ENCODE peak calls at places on chromosomes 4 and X, in nine cellular contexts. A, M, X, Z, I, U, Y, B and H are unnamed samples.

GRCh38 chr4:125728568-125728967 is 413.8 kb downstream of the FAT4 start:
- DNase-seq in A (no peak), M (no peak), X (peak), Z (no peak), I (no peak), U (peak), Y (peak), B (no peak), H (no peak)

GRCh38 chrX:133654801-133655200 is 239.5 kb upstream of the GPC4 start:
- DNase-seq in A (no peak), M (no peak), X (peak), Z (no peak), I (no peak), U (no peak), Y (no peak), B (no peak), H (no peak)

GRCh38 chr4:182454440-182455013 is 211.3 kb downstream of the TENM3 start:
- DNase-seq in A (no peak), M (no peak), X (peak), Z (no peak), I (no peak), U (peak), Y (no peak), B (no peak), H (no peak)

GRCh38 chr4:114209589-114209988 is 230.1 kb upstream of the ARSJ start:
- DNase-seq in A (no peak), M (no peak), X (no peak), Z (no peak), I (no peak), U (no peak), Y (no peak), B (no peak), H (no peak)

GRCh38 chr4:130393246-130394041 is 1297.5 kb downstream of the C4orf33 start:
- DNase-seq in A (no peak), M (no peak), X (peak), Z (no peak), I (no peak), U (no peak), Y (no peak), B (no peak), H (no peak)

GRCh38 chr4:187849556-187850245 is 145.9 kb upstream of the ZFP42 start:
- DNase-seq in A (no peak), M (no peak), X (no peak), Z (no peak), I (no peak), U (no peak), Y (no peak), B (no peak), H (no peak)

GRCh38 chr4:55124337-55125076 is 888 bp downstream of the KDR start:
- DNase-seq in A (no peak), M (no peak), X (no peak), Z (no peak), I (no peak), U (no peak), Y (no peak), B (no peak), H (no peak)

GRCh38 chr4:15088394-15089041 is 86.2 kb downstream of the CPEB2 start:
- DNase-seq in A (no peak), M (no peak), X (no peak), Z (no peak), I (no peak), U (no peak), Y (no peak), B (no peak), H (no peak)

GRCh38 chrX:73668779-73669178 is 105.8 kb downstream of the CHIC1 start:
- DNase-seq in A (no peak), M (no peak), X (no peak), Z (no peak), I (no peak), U (no peak), Y (no peak), B (no peak), H (no peak)

GRCh38 chr4:87633239-87633638 is 16.8 kb upstream of the DMP1 start:
- DNase-seq in A (no peak), M (no peak), X (peak), Z (no peak), I (no peak), U (peak), Y (no peak), B (no peak), H (no peak)

GRCh38 chr4:147732516-147733193 is 767 bp downstream of the ARHGAP10 start:
- DNase-seq in A (peak), M (no peak), X (peak), Z (no peak), I (no peak), U (no peak), Y (peak), B (no peak), H (peak)

GRCh38 chr4:112119358-112119783 is 25.9 kb upstream of the FAM241A start:
- DNase-seq in A (no peak), M (no peak), X (no peak), Z (no peak), I (no peak), U (no peak), Y (no peak), B (no peak), H (peak)

GRCh38 chr4:183631577-183632198 is 27.3 kb downstream of the RWDD4 start:
- DNase-seq in A (no peak), M (no peak), X (no peak), Z (no peak), I (no peak), U (no peak), Y (no peak), B (no peak), H (no peak)

GRCh38 chrX:95290455-95290854 is 1394.2 kb upstream of the DIAPH2 start:
- DNase-seq in A (no peak), M (no peak), X (no peak), Z (no peak), I (no peak), U (no peak), Y (no peak), B (no peak), H (no peak)

GRCh38 chr4:47213971-47214370 is 182.6 kb downstream of the GABRB1 start:
- DNase-seq in A (no peak), M (no peak), X (peak), Z (no peak), I (no peak), U (peak), Y (no peak), B (no peak), H (no peak)

GRCh38 chr4:150149381-150149780 is 71.1 kb downstream of the DCLK2 start:
- DNase-seq in A (no peak), M (no peak), X (no peak), Z (no peak), I (no peak), U (peak), Y (no peak), B (no peak), H (no peak)

GRCh38 chrX:21745756-21746155 is 12.2 kb downstream of the SMPX start:
- DNase-seq in A (peak), M (peak), X (peak), Z (no peak), I (peak), U (no peak), Y (peak), B (peak), H (peak)

GRCh38 chr4:7708981-7709380 is 230.7 kb downstream of the AFAP1 start:
- DNase-seq in A (no peak), M (no peak), X (no peak), Z (no peak), I (no peak), U (no peak), Y (no peak), B (no peak), H (no peak)

GRCh38 chr4:153318696-153319320 is 25.7 kb upstream of the MND1 start:
- DNase-seq in A (no peak), M (peak), X (peak), Z (no peak), I (no peak), U (no peak), Y (peak), B (peak), H (peak)

GRCh38 chr4:159222158-159222557 is 119.3 kb downstream of the RAPGEF2 start:
- DNase-seq in A (no peak), M (no peak), X (no peak), Z (no peak), I (no peak), U (no peak), Y (no peak), B (no peak), H (no peak)

GRCh38 chr4:59412739-59413138 is 1787.4 kb upstream of the ADGRL3 start:
- DNase-seq in A (no peak), M (no peak), X (no peak), Z (no peak), I (no peak), U (no peak), Y (no peak), B (no peak), H (no peak)

GRCh38 chrX:150869450-150869849 is 29.0 kb downstream of the CD99L2 start:
- DNase-seq in A (no peak), M (no peak), X (no peak), Z (no peak), I (no peak), U (no peak), Y (no peak), B (no peak), H (peak)

GRCh38 chr4:86368433-86368832 is 8.6 kb upstream of the MAPK10 start:
- DNase-seq in A (no peak), M (no peak), X (no peak), Z (no peak), I (no peak), U (no peak), Y (no peak), B (no peak), H (no peak)

GRCh38 chrX:123392921-123393320 is 208.8 kb downstream of the GRIA3 start:
- DNase-seq in A (no peak), M (no peak), X (no peak), Z (no peak), I (no peak), U (no peak), Y (no peak), B (no peak), H (no peak)

GRCh38 chr4:56086073-56086521 is 137.4 kb downstream of the CEP135 start:
- DNase-seq in A (no peak), M (peak), X (no peak), Z (no peak), I (no peak), U (no peak), Y (no peak), B (no peak), H (no peak)

GRCh38 chr4:98452091-98452490 is 190.9 kb downstream of the RAP1GDS1 start:
- DNase-seq in A (no peak), M (no peak), X (peak), Z (no peak), I (no peak), U (no peak), Y (no peak), B (no peak), H (no peak)

GRCh38 chr4:8847764-8848163 is 23.9 kb downstream of the HMX1 start:
- DNase-seq in A (no peak), M (no peak), X (no peak), Z (peak), I (peak), U (no peak), Y (no peak), B (no peak), H (no peak)

GRCh38 chrX:20374866-20375530 is 108.3 kb upstream of the RPS6KA3 start:
- DNase-seq in A (no peak), M (peak), X (no peak), Z (no peak), I (no peak), U (no peak), Y (no peak), B (peak), H (peak)

GRCh38 chr4:2081540-2081939 is 22.4 kb downstream of the NAT8L start:
- DNase-seq in A (peak), M (no peak), X (no peak), Z (no peak), I (no peak), U (no peak), Y (no peak), B (no peak), H (no peak)

GRCh38 chr4:159105761-159106243 is 2.9 kb downstream of the RAPGEF2 start:
- DNase-seq in A (no peak), M (peak), X (peak), Z (no peak), I (peak), U (no peak), Y (no peak), B (no peak), H (peak)

GRCh38 chr4:86955888-86956451 is 21.2 kb downstream of the AFF1 start:
- DNase-seq in A (no peak), M (no peak), X (no peak), Z (no peak), I (no peak), U (no peak), Y (no peak), B (no peak), H (no peak)

GRCh38 chr4:88949605-88950004 is 107.4 kb downstream of the FAM13A start:
- DNase-seq in A (no peak), M (no peak), X (no peak), Z (no peak), I (no peak), U (no peak), Y (no peak), B (no peak), H (no peak)

GRCh38 chr4:185580699-185581098 is 45.4 kb upstream of the PDLIM3 start:
- DNase-seq in A (no peak), M (no peak), X (peak), Z (no peak), I (no peak), U (no peak), Y (no peak), B (no peak), H (no peak)

GRCh38 chr4:48653217-48654014 is 126.7 kb downstream of the FRYL start:
- DNase-seq in A (no peak), M (peak), X (peak), Z (no peak), I (peak), U (peak), Y (no peak), B (no peak), H (no peak)

GRCh38 chr4:77176606-77177005 is 19.6 kb downstream of the CCNG2 start:
- DNase-seq in A (no peak), M (no peak), X (no peak), Z (no peak), I (no peak), U (no peak), Y (no peak), B (no peak), H (no peak)

GRCh38 chr4:89064848-89065247 is 7.9 kb upstream of the FAM13A start:
- DNase-seq in A (no peak), M (no peak), X (no peak), Z (no peak), I (no peak), U (no peak), Y (no peak), B (no peak), H (no peak)

GRCh38 chr4:5974321-5974720 is 43.9 kb downstream of the C4orf50 start:
- DNase-seq in A (no peak), M (no peak), X (no peak), Z (peak), I (peak), U (no peak), Y (no peak), B (no peak), H (no peak)

GRCh38 chr4:38868055-38868965 is 704 bp downstream of the FAM114A1 start:
- DNase-seq in A (peak), M (no peak), X (peak), Z (no peak), I (peak), U (no peak), Y (no peak), B (no peak), H (no peak)

GRCh38 chr4:64781737-64782326 is 372.6 kb upstream of the TECRL start:
- DNase-seq in A (no peak), M (peak), X (peak), Z (no peak), I (no peak), U (no peak), Y (no peak), B (peak), H (peak)

GRCh38 chr4:10983274-10983673 is 298.7 kb upstream of the CLNK start:
- DNase-seq in A (no peak), M (no peak), X (no peak), Z (no peak), I (no peak), U (no peak), Y (no peak), B (peak), H (peak)

DNA sequence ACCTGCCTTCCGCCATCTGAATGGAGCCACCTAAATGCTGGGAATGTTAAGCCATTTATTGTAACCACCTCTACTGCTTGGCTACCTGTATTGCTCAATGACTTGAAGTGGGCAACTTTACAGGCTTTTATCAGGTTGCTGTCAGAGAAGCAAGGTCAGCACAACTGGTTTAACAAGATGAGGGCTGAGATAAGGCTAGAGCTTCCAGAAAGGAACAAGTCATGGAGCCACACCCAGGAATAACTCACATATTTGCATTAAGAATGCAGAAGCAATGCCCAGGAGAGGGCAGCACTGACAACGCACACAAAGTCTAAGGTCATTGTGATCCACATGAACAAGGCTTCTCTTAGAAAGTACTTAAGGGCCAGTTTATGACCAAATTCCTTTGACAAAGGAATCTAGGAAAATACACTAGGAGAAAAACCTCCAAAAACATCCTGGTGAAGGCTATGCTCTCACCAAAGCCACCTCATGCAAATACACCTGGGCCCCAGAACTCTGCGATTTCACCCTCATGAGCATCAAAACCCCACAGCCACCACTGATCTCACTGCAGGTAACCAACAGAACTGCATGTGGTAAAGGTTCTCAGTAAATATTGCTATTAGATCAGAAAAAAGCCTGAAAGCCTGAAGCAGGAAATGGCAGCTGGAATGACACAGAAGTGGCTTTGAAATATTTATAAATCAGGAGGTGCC is 15.0 kb upstream of the STS start:
- DNase-seq in A (peak), M (peak), X (peak), Z (no peak), I (no peak), U (peak), Y (peak), B (peak), H (peak)
- TF ChIP-seq CTCF in A (peak), M (peak), X (peak), Z (peak), I (no peak), U (peak), Y (peak), B (peak), H (peak)

GRCh38 chr4:61202100-61202637 is 2.0 kb downstream of the ADGRL3 start:
- DNase-seq in A (peak), M (no peak), X (no peak), Z (no peak), I (peak), U (no peak), Y (no peak), B (no peak), H (no peak)

GRCh38 chr4:61202638-61203495 is 2.7 kb downstream of the ADGRL3 start:
- DNase-seq in A (no peak), M (no peak), X (no peak), Z (no peak), I (no peak), U (no peak), Y (no peak), B (no peak), H (no peak)

GRCh38 chr4:61200195-61200990 is at the start of gene ADGRL3:
- DNase-seq in A (peak), M (no peak), X (peak), Z (no peak), I (peak), U (no peak), Y (no peak), B (no peak), H (no peak)

GRCh38 chr4:61200991-61201526 is 933 bp downstream of the ADGRL3 start:
- DNase-seq in A (peak), M (no peak), X (no peak), Z (no peak), I (peak), U (no peak), Y (no peak), B (no peak), H (no peak)

DNA sequence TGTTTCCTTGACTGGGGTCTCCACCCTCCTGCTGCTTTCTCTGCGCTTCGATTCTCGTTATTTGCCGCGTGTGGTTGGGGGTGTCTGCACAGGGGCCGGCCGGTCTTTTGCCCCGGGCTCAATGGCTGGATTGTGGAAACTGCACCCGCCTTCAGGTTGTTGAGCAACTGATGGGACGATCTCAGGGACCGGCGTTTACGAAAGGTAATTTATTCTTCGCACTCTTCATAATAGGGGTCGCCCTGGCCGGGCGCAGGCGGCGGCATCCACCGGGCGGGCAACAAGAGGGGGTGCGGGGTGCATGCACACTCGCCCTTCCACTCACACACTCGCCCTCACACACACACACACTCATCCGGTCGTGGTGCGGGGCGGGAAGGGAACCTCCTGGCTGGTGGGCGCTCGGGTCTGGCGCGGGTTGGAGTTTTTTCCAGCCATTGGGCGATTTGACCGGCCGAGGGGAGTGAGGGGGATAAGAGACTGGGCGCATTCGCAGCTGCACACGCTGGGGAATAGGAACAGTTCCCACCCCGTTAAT is 1.5 kb downstream of the ADGRL3 start:
- DNase-seq in A (no peak), M (no peak), X (no peak), Z (no peak), I (no peak), U (no peak), Y (no peak), B (no peak), H (no peak)
- H3K4me3 ChIP-seq in A (no peak), M (no peak), X (peak), Z (peak), I (peak), U (peak), Y (peak), B (no peak), H (no peak)

DNA sequence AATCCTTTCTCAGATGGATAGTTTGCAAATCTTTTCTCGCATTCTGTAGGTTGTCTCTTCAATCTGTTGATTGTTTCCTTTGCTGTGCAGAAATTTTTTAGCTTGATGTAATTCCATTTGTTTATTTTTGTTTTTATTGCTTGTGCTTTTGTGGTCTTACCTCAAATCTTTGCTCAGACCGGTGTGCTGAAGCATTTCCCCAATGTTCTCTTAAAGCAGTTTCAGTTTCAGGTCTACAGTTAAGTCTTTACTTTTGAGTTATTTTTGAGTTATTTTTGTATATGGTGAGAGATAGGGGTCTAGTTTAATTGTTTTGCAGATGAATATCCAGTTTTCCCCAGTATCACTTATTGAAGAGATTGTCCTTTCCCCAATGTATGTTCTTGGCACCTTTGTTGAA is 18.2 kb upstream of the SLC25A14 start:
- DNase-seq in A (no peak), M (no peak), X (no peak), Z (no peak), I (no peak), U (no peak), Y (no peak), B (no peak), H (peak)
- TF ChIP-seq CTCF in A (no peak), M (no peak), X (no peak), Z (no peak), I (no peak), U (no peak), Y (no peak), B (no peak), H (no peak)

GRCh38 chrX:1242901-1243402 is 25.7 kb upstream of the CSF2RA start:
- DNase-seq in A (no peak), M (peak), X (no peak), Z (no peak), I (no peak), U (no peak), Y (no peak), B (no peak), H (peak)

GRCh38 chrX:1244164-1245076 is 24.2 kb upstream of the CSF2RA start:
- DNase-seq in A (no peak), M (peak), X (no peak), Z (no peak), I (no peak), U (no peak), Y (peak), B (peak), H (peak)

GRCh38 chrX:1249101-1249887 is 19.3 kb upstream of the CSF2RA start:
- DNase-seq in A (no peak), M (peak), X (no peak), Z (no peak), I (peak), U (no peak), Y (no peak), B (peak), H (peak)

GRCh38 chrX:1246816-1247215 is 21.8 kb upstream of the CSF2RA start:
- DNase-seq in A (peak), M (peak), X (no peak), Z (no peak), I (peak), U (no peak), Y (peak), B (peak), H (peak)

GRCh38 chrX:1248381-1249061 is 20.1 kb upstream of the CSF2RA start:
- DNase-seq in A (no peak), M (peak), X (no peak), Z (no peak), I (no peak), U (no peak), Y (no peak), B (no peak), H (peak)
- H3K4me3 ChIP-seq in A (no peak), M (no peak), X (no peak), Z (peak), I (no peak), U (no peak), Y (no peak), B (no peak), H (no peak)

GRCh38 chr4:173259310-173259709 is 74.8 kb downstream of the HMGB2 start:
- DNase-seq in A (no peak), M (no peak), X (no peak), Z (no peak), I (no peak), U (no peak), Y (no peak), B (no peak), H (no peak)
- TF ChIP-seq CTCF in A (no peak), M (no peak), X (peak), Z (no peak), I (no peak), U (no peak), Y (no peak), B (peak), H (no peak)